ENCODE peak calls at places on chromosomes 5 and 9, in six cellular contexts. One of them, this sample, is unnamed.

GRCh38 chr5:81878333-81878732 is 93.5 kb upstream of the ATG10 start:
- DNase-seq in K562: no peak
- DNase-seq in endothelial cell of umbilical vein: no peak
- DNase-seq in GM12878: no peak
- DNase-seq in HepG2: no peak
- DNase-seq in A549: no peak
- DNase-seq in this sample: peak; percentile 48

GRCh38 chr5:152007556-152007955 is 82.9 kb upstream of the GLRA1 start:
- DNase-seq in K562: no peak
- DNase-seq in endothelial cell of umbilical vein: no peak
- DNase-seq in GM12878: no peak
- DNase-seq in HepG2: no peak
- DNase-seq in A549: no peak
- DNase-seq in this sample: no peak

GRCh38 chr9:132857601-132858342 is 20.3 kb downstream of the AK8 start:
- DNase-seq in K562: peak; percentile 33
- DNase-seq in endothelial cell of umbilical vein: no peak
- DNase-seq in GM12878: no peak
- DNase-seq in HepG2: no peak
- DNase-seq in A549: no peak
- DNase-seq in this sample: peak; percentile 9

GRCh38 chr9:78860806-78861475 is 564.0 kb downstream of the PSAT1 start:
- DNase-seq in K562: no peak
- DNase-seq in endothelial cell of umbilical vein: peak; percentile 44
- DNase-seq in GM12878: no peak
- DNase-seq in HepG2: no peak
- DNase-seq in A549: no peak
- DNase-seq in this sample: peak; percentile 4

GRCh38 chr9:18208166-18209059 is 265.5 kb upstream of the ADAMTSL1 start:
- DNase-seq in K562: no peak
- DNase-seq in endothelial cell of umbilical vein: peak; percentile 52
- DNase-seq in GM12878: no peak
- DNase-seq in HepG2: peak; percentile 59
- DNase-seq in A549: peak; percentile 42
- DNase-seq in this sample: peak; percentile 53

GRCh38 chr5:141382469-141383294 is at the start of gene PCDHGA7:
- DNase-seq in K562: peak; percentile 35
- DNase-seq in endothelial cell of umbilical vein: peak; percentile 34
- DNase-seq in GM12878: no peak
- DNase-seq in HepG2: no peak
- DNase-seq in A549: peak; percentile 67
- DNase-seq in this sample: peak; percentile 28

GRCh38 chr9:107759823-107760166 is 270.2 kb upstream of the KLF4 start:
- DNase-seq in K562: no peak
- DNase-seq in endothelial cell of umbilical vein: no peak
- DNase-seq in GM12878: no peak
- DNase-seq in HepG2: no peak
- DNase-seq in A549: no peak
- DNase-seq in this sample: no peak

GRCh38 chr5:55062039-55062779 is 38.2 kb downstream of the GZMK start:
- DNase-seq in K562: no peak
- DNase-seq in endothelial cell of umbilical vein: no peak
- DNase-seq in GM12878: no peak
- DNase-seq in HepG2: no peak
- DNase-seq in A549: no peak
- DNase-seq in this sample: no peak

GRCh38 chr5:57501414-57502321 is 19.1 kb upstream of the ACTBL2 start:
- DNase-seq in K562: no peak
- DNase-seq in endothelial cell of umbilical vein: peak; percentile 53
- DNase-seq in GM12878: no peak
- DNase-seq in HepG2: no peak
- DNase-seq in A549: no peak
- DNase-seq in this sample: no peak

GRCh38 chr5:1568201-1568979 is 44.6 kb upstream of the LPCAT1 start:
- DNase-seq in K562: no peak
- DNase-seq in endothelial cell of umbilical vein: peak; percentile 74
- DNase-seq in GM12878: no peak
- DNase-seq in HepG2: peak; percentile 95
- DNase-seq in A549: peak; percentile 86
- DNase-seq in this sample: no peak

GRCh38 chr5:139654875-139655491 is 6.8 kb downstream of the CXXC5 start:
- DNase-seq in K562: no peak
- DNase-seq in endothelial cell of umbilical vein: no peak
- DNase-seq in GM12878: no peak
- DNase-seq in HepG2: no peak
- DNase-seq in A549: no peak
- DNase-seq in this sample: no peak

GRCh38 chr9:123176230-123176629 is 92.2 kb downstream of the STRBP start:
- DNase-seq in K562: no peak
- DNase-seq in endothelial cell of umbilical vein: peak; percentile 47
- DNase-seq in GM12878: peak; percentile 12
- DNase-seq in HepG2: no peak
- DNase-seq in A549: no peak
- DNase-seq in this sample: no peak

GRCh38 chr5:169945831-169946261 is 34.4 kb downstream of the INSYN2B start:
- DNase-seq in K562: no peak
- DNase-seq in endothelial cell of umbilical vein: peak; percentile 61
- DNase-seq in GM12878: no peak
- DNase-seq in HepG2: no peak
- DNase-seq in A549: peak; percentile 22
- DNase-seq in this sample: peak; percentile 17

GRCh38 chr5:96177303-96177869 is 215.7 kb upstream of the ELL2 start:
- DNase-seq in K562: no peak
- DNase-seq in endothelial cell of umbilical vein: no peak
- DNase-seq in GM12878: peak; percentile 73
- DNase-seq in HepG2: peak; percentile 40
- DNase-seq in A549: no peak
- DNase-seq in this sample: no peak

GRCh38 chr5:15234366-15234765 is 265.6 kb upstream of the FBXL7 start:
- DNase-seq in K562: no peak
- DNase-seq in endothelial cell of umbilical vein: no peak
- DNase-seq in GM12878: no peak
- DNase-seq in HepG2: no peak
- DNase-seq in A549: no peak
- DNase-seq in this sample: no peak

GRCh38 chr5:99077254-99077640 is 148.4 kb upstream of the CHD1 start:
- DNase-seq in K562: no peak
- DNase-seq in endothelial cell of umbilical vein: no peak
- DNase-seq in GM12878: no peak
- DNase-seq in HepG2: no peak
- DNase-seq in A549: no peak
- DNase-seq in this sample: no peak

GRCh38 chr5:155799308-155799707 is 527.7 kb upstream of the SGCD start:
- DNase-seq in K562: no peak
- DNase-seq in endothelial cell of umbilical vein: no peak
- DNase-seq in GM12878: no peak
- DNase-seq in HepG2: no peak
- DNase-seq in A549: no peak
- DNase-seq in this sample: no peak

GRCh38 chr5:172696171-172696849 is 55.2 kb downstream of the NEURL1B start:
- DNase-seq in K562: no peak
- DNase-seq in endothelial cell of umbilical vein: no peak
- DNase-seq in GM12878: no peak
- DNase-seq in HepG2: no peak
- DNase-seq in A549: no peak
- DNase-seq in this sample: no peak

GRCh38 chr5:110054240-110054639 is 364.5 kb downstream of the MAN2A1 start:
- DNase-seq in K562: peak; percentile 19
- DNase-seq in endothelial cell of umbilical vein: peak; percentile 25
- DNase-seq in GM12878: peak; percentile 12
- DNase-seq in HepG2: peak; percentile 9
- DNase-seq in A549: peak; percentile 3
- DNase-seq in this sample: peak; percentile 56

GRCh38 chr5:145619806-145620205 is 215.3 kb downstream of the PRELID2 start:
- DNase-seq in K562: no peak
- DNase-seq in endothelial cell of umbilical vein: no peak
- DNase-seq in GM12878: no peak
- DNase-seq in HepG2: no peak
- DNase-seq in A549: no peak
- DNase-seq in this sample: no peak

GRCh38 chr9:130825051-130825651 is 9.9 kb upstream of the ABL1 start:
- DNase-seq in K562: peak; percentile 91
- DNase-seq in endothelial cell of umbilical vein: peak; percentile 59
- DNase-seq in GM12878: no peak
- DNase-seq in HepG2: no peak
- DNase-seq in A549: no peak
- DNase-seq in this sample: no peak

DNA sequence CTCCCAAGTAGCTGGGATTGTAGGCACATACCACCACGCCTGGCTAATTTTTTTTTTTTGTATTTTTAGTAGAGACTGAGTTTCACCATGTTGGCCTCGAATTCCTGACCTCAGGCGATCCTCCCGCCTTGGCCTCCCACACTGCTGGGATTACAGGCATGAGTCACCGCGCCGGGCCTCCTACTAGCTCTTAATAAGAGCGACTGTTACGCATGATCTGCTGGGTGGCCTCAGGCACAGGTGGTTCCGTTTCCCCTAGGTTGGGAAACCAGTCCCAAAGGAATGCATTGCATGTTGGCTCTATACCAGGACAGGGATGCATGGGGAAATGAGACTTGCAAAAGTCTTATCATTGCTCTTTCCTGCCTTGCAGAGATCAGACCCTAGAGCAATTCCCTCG is 184.8 kb upstream of the PPP1R26 start:
- DNase-seq in K562: no peak
- DNase-seq in endothelial cell of umbilical vein: no peak
- DNase-seq in GM12878: no peak
- DNase-seq in HepG2: no peak
- DNase-seq in A549: peak; percentile 33
- DNase-seq in this sample: no peak
- TF ChIP-seq MYC in K562: no peak
- TF ChIP-seq MYC in endothelial cell of umbilical vein: no peak
- TF ChIP-seq MYC in GM12878: no peak
- TF ChIP-seq MYC in HepG2: no peak
- TF ChIP-seq MYC in A549: no peak
- TF ChIP-seq MYC in this sample: no peak

GRCh38 chr5:144194148-144194547 is 23.5 kb downstream of the KCTD16 start:
- DNase-seq in K562: no peak
- DNase-seq in endothelial cell of umbilical vein: no peak
- DNase-seq in GM12878: no peak
- DNase-seq in HepG2: no peak
- DNase-seq in A549: no peak
- DNase-seq in this sample: peak; percentile 88

GRCh38 chr5:144195443-144195842 is 24.8 kb downstream of the KCTD16 start:
- DNase-seq in K562: no peak
- DNase-seq in endothelial cell of umbilical vein: no peak
- DNase-seq in GM12878: no peak
- DNase-seq in HepG2: no peak
- DNase-seq in A549: no peak
- DNase-seq in this sample: no peak

GRCh38 chr5:144191461-144191860 is 20.8 kb downstream of the KCTD16 start:
- DNase-seq in K562: no peak
- DNase-seq in endothelial cell of umbilical vein: no peak
- DNase-seq in GM12878: no peak
- DNase-seq in HepG2: no peak
- DNase-seq in A549: no peak
- DNase-seq in this sample: no peak

GRCh38 chr5:144189800-144190429 is 19.2 kb downstream of the KCTD16 start:
- DNase-seq in K562: no peak
- DNase-seq in endothelial cell of umbilical vein: peak; percentile 98
- DNase-seq in GM12878: peak; percentile 76
- DNase-seq in HepG2: no peak
- DNase-seq in A549: peak; percentile 91
- DNase-seq in this sample: peak; percentile 94

DNA sequence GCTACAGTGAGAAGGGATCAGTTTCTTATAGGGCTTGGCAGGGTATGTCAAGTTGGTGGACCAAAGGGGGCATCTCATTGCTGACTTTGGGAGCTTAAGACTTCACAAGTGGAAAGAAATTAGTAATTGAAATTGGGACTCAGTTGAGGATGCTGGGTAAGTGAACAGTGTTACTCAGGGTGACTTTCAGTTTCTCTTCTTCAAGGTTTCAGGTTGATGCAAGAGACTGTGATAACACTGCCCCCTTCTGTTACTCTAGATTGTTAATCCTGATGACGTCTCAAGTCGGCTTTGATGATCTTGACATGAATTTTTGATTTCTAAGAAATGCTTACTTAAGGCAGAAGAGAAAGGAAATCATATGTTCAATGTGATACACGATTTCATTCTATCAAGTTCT is 21.3 kb downstream of the KCTD16 start:
- DNase-seq in K562: peak; percentile 15
- DNase-seq in endothelial cell of umbilical vein: peak; percentile 88
- DNase-seq in GM12878: peak; percentile 73
- DNase-seq in HepG2: peak; percentile 42
- DNase-seq in A549: peak; percentile 91
- DNase-seq in this sample: peak; percentile 81
- TF ChIP-seq CTCF in K562: peak; percentile 22
- TF ChIP-seq CTCF in endothelial cell of umbilical vein: peak; percentile 60
- TF ChIP-seq CTCF in GM12878: peak; percentile 73
- TF ChIP-seq CTCF in HepG2: peak; percentile 52
- TF ChIP-seq CTCF in A549: peak; percentile 72
- TF ChIP-seq CTCF in this sample: peak; percentile 37

GRCh38 chr5:135269828-135270545 is 129.0 kb downstream of the MACROH2A1 start:
- DNase-seq in K562: no peak
- DNase-seq in endothelial cell of umbilical vein: no peak
- DNase-seq in GM12878: no peak
- DNase-seq in HepG2: no peak
- DNase-seq in A549: no peak
- DNase-seq in this sample: no peak
- TF ChIP-seq MYC in K562: no peak
- TF ChIP-seq MYC in endothelial cell of umbilical vein: no peak
- TF ChIP-seq MYC in GM12878: no peak
- TF ChIP-seq MYC in HepG2: no peak
- TF ChIP-seq MYC in A549: no peak
- TF ChIP-seq MYC in this sample: no peak

GRCh38 chr5:40397976-40398375 is 281.7 kb upstream of the PTGER4 start:
- DNase-seq in K562: no peak
- DNase-seq in endothelial cell of umbilical vein: no peak
- DNase-seq in GM12878: no peak
- DNase-seq in HepG2: no peak
- DNase-seq in A549: no peak
- DNase-seq in this sample: no peak

GRCh38 chr5:40401281-40401680 is 278.4 kb upstream of the PTGER4 start:
- DNase-seq in K562: no peak
- DNase-seq in endothelial cell of umbilical vein: no peak
- DNase-seq in GM12878: no peak
- DNase-seq in HepG2: no peak
- DNase-seq in A549: no peak
- DNase-seq in this sample: no peak

GRCh38 chr5:40401965-40402364 is 277.8 kb upstream of the PTGER4 start:
- DNase-seq in K562: no peak
- DNase-seq in endothelial cell of umbilical vein: no peak
- DNase-seq in GM12878: no peak
- DNase-seq in HepG2: no peak
- DNase-seq in A549: peak; percentile 31
- DNase-seq in this sample: peak; percentile 72

GRCh38 chr5:40399349-40399748 is 280.4 kb upstream of the PTGER4 start:
- DNase-seq in K562: no peak
- DNase-seq in endothelial cell of umbilical vein: no peak
- DNase-seq in GM12878: no peak
- DNase-seq in HepG2: no peak
- DNase-seq in A549: no peak
- DNase-seq in this sample: peak; percentile 17

DNA sequence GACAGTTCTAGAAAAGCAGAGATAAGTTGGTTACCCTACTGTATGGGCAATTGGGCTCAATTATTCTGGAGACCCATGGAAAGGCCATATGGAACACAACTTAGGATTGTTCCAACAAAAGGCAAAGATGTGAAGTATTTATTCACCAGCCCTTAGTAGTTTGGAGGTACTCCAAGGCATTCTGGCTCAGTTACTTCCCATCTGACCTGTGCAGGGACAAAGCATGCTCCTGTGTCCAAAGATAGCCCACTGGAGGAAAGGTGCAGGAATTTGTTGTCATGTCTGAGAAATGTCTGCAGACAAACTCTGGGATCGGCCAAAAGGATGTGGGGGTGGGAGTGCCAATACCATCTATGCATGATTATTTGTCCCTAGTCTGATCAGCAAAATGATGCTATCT is 279.5 kb upstream of the PTGER4 start:
- DNase-seq in K562: no peak
- DNase-seq in endothelial cell of umbilical vein: no peak
- DNase-seq in GM12878: no peak
- DNase-seq in HepG2: no peak
- DNase-seq in A549: no peak
- DNase-seq in this sample: no peak
- TF ChIP-seq CTCF in K562: no peak
- TF ChIP-seq CTCF in endothelial cell of umbilical vein: no peak
- TF ChIP-seq CTCF in GM12878: no peak
- TF ChIP-seq CTCF in HepG2: no peak
- TF ChIP-seq CTCF in A549: no peak
- TF ChIP-seq CTCF in this sample: no peak

This sample was measured in NB4.